ENCODE peak calls at places on chromosome 19, in ten cellular contexts. G, K, P, H, L, O, B, W, I and J are unnamed samples. For H3K4me1, the result is how much of the 10 kb centered on the place peaks cover.

GRCh38 chr19:38666662-38667448 is 19.4 kb downstream of the ACTN4 start:
- DNase-seq in G (peak), K (peak), P (no peak), H (peak), L (peak), O (no peak), B (peak), W (no peak), I (peak), J (no peak)

GRCh38 chr19:42121036-42121621 is 11.1 kb downstream of the POU2F2 start:
- DNase-seq in G (no peak), K (no peak), P (no peak), H (no peak), L (no peak), O (no peak), B (no peak), W (no peak), I (no peak), J (no peak)

GRCh38 chr19:16571283-16571682 is 932 bp downstream of the SLC35E1 start:
- DNase-seq in G (no peak), K (peak), P (no peak), H (peak), L (peak), O (no peak), B (no peak), W (no peak), I (peak), J (no peak)

GRCh38 chr19:38655148-38655824 is 7.8 kb downstream of the ACTN4 start:
- DNase-seq in G (no peak), K (no peak), P (no peak), H (peak), L (no peak), O (no peak), B (no peak), W (no peak), I (peak), J (no peak)

GRCh38 chr19:38851622-38852230 is 1.9 kb upstream of the HNRNPL start:
- DNase-seq in G (peak), K (peak), P (peak), H (peak), L (peak), O (peak), B (peak), W (peak), I (peak), J (peak)

GRCh38 chr19:56836059-56836458 is 4.5 kb downstream of the PEG3 start:
- DNase-seq in G (no peak), K (no peak), P (no peak), H (no peak), L (no peak), O (no peak), B (no peak), W (no peak), I (no peak), J (no peak)

GRCh38 chr19:571127-571974 is 1.0 kb upstream of the BSG start:
- DNase-seq in G (peak), K (peak), P (no peak), H (peak), L (peak), O (no peak), B (peak), W (no peak), I (no peak), J (peak)

GRCh38 chr19:18776288-18776594 is 14.9 kb downstream of the COMP start:
- DNase-seq in G (no peak), K (no peak), P (no peak), H (peak), L (no peak), O (no peak), B (no peak), W (no peak), I (no peak), J (no peak)

GRCh38 chr19:57123882-57124281 is 4.1 kb downstream of the USP29 start:
- DNase-seq in G (no peak), K (no peak), P (no peak), H (no peak), L (no peak), O (no peak), B (no peak), W (no peak), I (no peak), J (no peak)

GRCh38 chr19:35107541-35107939 is 8.1 kb upstream of the FXYD3 start:
- DNase-seq in G (no peak), K (peak), P (no peak), H (peak), L (no peak), O (no peak), B (no peak), W (no peak), I (peak), J (peak)

GRCh38 chr19:460877-461609 is at the start of gene SHC2:
- DNase-seq in G (no peak), K (peak), P (no peak), H (no peak), L (no peak), O (peak), B (peak), W (no peak), I (no peak), J (no peak)

GRCh38 chr19:35994868-35995654 is at the start of gene SDHAF1:
- DNase-seq in G (peak), K (peak), P (peak), H (peak), L (peak), O (peak), B (peak), W (peak), I (peak), J (peak)

GRCh38 chr19:36019061-36019670 is 5.2 kb upstream of the ALKBH6 start:
- DNase-seq in G (no peak), K (no peak), P (no peak), H (no peak), L (no peak), O (no peak), B (no peak), W (no peak), I (no peak), J (no peak)

GRCh38 chr19:3538965-3539742 is at the start of gene TEKTIP1:
- DNase-seq in G (no peak), K (peak), P (no peak), H (no peak), L (no peak), O (no peak), B (no peak), W (no peak), I (no peak), J (no peak)

GRCh38 chr19:4781851-4782250 is 9.7 kb upstream of the FEM1A start:
- DNase-seq in G (no peak), K (no peak), P (no peak), H (no peak), L (peak), O (no peak), B (no peak), W (no peak), I (no peak), J (no peak)

GRCh38 chr19:29630661-29631060 is 24.6 kb downstream of the POP4 start:
- DNase-seq in G (no peak), K (no peak), P (no peak), H (no peak), L (no peak), O (no peak), B (no peak), W (no peak), I (no peak), J (no peak)

GRCh38 chr19:52307275-52307674 is 10.3 kb downstream of the ZNF480 start:
- DNase-seq in G (no peak), K (no peak), P (no peak), H (peak), L (peak), O (no peak), B (no peak), W (no peak), I (peak), J (no peak)

GRCh38 chr19:55477905-55478304 is 1.5 kb downstream of the ZNF628 start:
- DNase-seq in G (peak), K (no peak), P (no peak), H (no peak), L (no peak), O (no peak), B (no peak), W (no peak), I (no peak), J (no peak)

GRCh38 chr19:5144545-5145179 is 175.7 kb downstream of the KDM4B start:
- DNase-seq in G (no peak), K (no peak), P (no peak), H (no peak), L (no peak), O (no peak), B (no peak), W (no peak), I (no peak), J (no peak)

GRCh38 chr19:27774337-27774736 is 1438.6 kb downstream of the UQCRFS1 start:
- DNase-seq in G (no peak), K (no peak), P (no peak), H (no peak), L (peak), O (no peak), B (no peak), W (no peak), I (no peak), J (no peak)

GRCh38 chr19:8478605-8479004 is 23.8 kb downstream of the PRAM1 start:
- DNase-seq in G (no peak), K (no peak), P (no peak), H (no peak), L (no peak), O (no peak), B (no peak), W (no peak), I (no peak), J (no peak)

GRCh38 chr19:39557791-39558622 is 18.0 kb upstream of the EID2 start:
- DNase-seq in G (peak), K (no peak), P (no peak), H (no peak), L (no peak), O (no peak), B (peak), W (no peak), I (no peak), J (no peak)

GRCh38 chr19:53896682-53897081 is 12.4 kb upstream of the CACNG7 start:
- DNase-seq in G (no peak), K (no peak), P (no peak), H (no peak), L (no peak), O (no peak), B (no peak), W (no peak), I (no peak), J (no peak)

GRCh38 chr19:35901854-35902661 is at the start of gene HCST:
- DNase-seq in G (peak), K (no peak), P (no peak), H (peak), L (peak), O (no peak), B (no peak), W (peak), I (peak), J (no peak)

GRCh38 chr19:3852614-3853254 is 16.1 kb downstream of the ZFR2 start:
- DNase-seq in G (no peak), K (no peak), P (no peak), H (peak), L (peak), O (no peak), B (no peak), W (no peak), I (peak), J (peak)

DNA sequence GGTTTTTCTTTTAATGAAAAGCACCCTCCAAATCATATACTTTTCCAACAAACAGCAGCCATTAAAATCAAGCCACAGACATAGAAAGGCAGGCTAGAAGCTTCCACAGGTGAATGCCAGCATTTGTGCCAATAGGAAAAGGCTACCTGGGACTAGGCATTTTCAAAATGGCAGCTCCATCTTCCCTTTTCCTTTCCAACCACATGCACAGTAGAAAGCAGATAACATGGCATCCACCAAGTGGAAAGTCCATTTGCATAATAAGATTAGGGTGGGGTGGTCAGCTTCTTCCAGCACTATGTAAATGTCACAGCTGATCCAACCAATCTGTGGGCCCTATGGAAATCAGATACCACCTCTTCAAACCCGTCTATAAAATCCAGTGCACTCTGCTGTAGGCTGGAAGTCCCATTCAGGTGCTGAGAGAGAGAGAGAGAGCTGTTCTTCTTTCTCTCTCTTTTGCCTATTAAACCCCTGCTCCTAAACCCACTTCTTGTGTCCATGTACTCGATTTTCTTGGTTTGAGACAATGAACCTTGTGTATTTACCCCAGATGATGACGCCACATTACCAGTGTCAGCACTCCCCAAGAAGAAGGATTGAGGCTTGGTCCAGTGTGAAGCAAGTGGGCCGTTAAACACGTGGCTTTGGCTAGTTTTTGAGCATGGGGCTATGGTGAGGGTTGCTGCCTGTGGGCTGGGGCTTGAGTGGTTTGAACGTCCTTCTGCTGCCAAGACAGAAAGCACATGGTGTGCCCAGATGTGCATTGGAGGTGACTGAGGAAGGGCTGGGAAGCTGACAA is 24.2 kb upstream of the IGFL1 start:
- DNase-seq in G (no peak), K (no peak), P (no peak), H (no peak), L (peak), O (no peak), B (no peak), W (no peak), I (no peak), J (no peak)
- H3K4me1 ChIP-seq in G (under half), K (under half), P (under half), H (under half), L (under half), O (under half), B (under half), W (under half), I (half or more), J (under half)

DNA sequence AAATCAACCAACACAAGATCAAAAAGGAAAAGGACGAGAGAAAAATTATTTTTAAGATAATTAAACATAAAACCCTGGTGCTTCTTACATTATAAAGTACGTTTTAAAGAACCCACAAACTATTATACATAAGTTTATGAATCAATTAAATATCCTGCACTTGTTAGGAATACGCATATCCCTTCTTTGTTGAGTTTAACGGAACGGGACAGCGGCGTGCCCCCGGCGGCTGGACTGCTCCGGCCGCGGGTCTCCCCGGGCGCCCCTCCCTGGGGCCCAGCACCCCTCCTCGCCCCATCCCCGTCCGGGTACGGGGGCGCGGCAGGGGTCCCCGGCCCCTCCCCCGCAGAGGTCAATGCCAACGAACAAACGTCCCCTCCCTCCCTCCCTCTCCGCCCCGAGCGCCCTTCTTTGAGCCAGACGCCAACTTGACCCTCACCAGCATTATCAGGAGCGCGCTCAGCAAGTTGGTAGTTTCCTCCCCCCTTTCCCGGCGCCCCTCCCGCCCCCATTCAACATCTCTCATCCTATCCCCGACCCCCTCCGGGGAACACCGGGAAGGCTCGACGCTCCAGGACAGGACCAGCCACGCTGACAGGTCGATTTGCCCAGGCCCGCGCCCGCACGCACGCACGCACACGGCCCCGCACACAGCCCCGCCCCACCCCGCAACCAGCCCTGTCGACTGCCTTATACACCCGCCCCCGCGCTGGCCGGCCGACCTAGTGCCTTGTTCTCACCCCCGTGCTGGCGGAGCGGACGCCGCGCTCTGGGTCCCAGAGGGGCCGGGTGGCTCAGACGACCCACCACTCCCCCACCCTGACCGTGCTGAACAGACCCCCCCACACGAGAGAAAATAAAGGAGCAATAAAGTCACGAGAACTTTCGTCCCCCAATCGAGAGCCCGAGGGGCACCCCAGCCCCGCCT is 5.1 kb downstream of the LYL1 start:
- DNase-seq in G (peak), K (no peak), P (no peak), H (no peak), L (no peak), O (peak), B (no peak), W (no peak), I (no peak), J (no peak)
- H3K4me1 ChIP-seq in G (half or more), K (under half), P (half or more), H (under half), L (under half), O (under half), B (under half), W (half or more), I (under half), J (under half)

GRCh38 chr19:14516746-14517438 is 1.3 kb downstream of the DNAJB1 start:
- DNase-seq in G (peak), K (no peak), P (no peak), H (no peak), L (no peak), O (no peak), B (no peak), W (no peak), I (no peak), J (peak)

GRCh38 chr19:14517446-14517839 is 754 bp downstream of the DNAJB1 start:
- DNase-seq in G (no peak), K (no peak), P (no peak), H (no peak), L (no peak), O (no peak), B (no peak), W (no peak), I (no peak), J (no peak)

GRCh38 chr19:14516048-14516534 is 2.1 kb downstream of the DNAJB1 start:
- DNase-seq in G (no peak), K (no peak), P (no peak), H (no peak), L (no peak), O (no peak), B (no peak), W (no peak), I (no peak), J (peak)

GRCh38 chr19:14519245-14519859 is 1.2 kb upstream of the DNAJB1 start:
- DNase-seq in G (no peak), K (no peak), P (no peak), H (no peak), L (no peak), O (no peak), B (no peak), W (no peak), I (no peak), J (no peak)

DNA sequence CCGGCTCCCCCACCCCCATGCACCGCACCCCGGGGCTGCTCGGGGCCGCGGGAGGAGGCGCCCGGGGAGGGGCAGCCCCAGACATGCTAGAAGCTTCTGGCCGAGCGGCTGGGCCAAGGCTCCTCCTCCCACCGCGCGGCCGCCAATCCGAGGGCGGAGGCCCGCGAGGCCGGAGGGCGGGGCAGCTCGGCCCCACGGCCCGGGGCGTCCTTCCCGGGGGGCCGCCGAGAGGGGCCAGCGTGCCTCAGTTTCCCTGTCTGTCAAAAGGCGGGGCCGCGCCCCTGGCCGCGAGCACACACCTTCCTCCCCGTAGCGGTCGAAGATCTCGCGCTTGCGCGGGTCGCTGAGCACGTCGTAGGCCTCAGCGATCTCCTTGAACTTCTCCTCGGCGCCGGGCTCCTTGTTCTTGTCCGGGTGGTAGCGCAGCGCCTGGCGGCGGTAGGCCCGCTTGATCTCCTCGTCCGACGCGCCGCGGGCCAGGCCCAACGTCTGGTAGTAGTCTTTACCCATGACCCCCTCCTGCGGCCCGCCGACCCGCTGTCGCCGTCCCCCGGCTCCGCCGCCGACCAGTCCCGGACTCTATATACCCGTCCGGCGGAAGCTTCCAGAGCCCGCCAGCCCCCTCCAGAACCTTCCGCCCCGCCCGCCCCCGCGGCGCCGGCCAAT is at the start of gene DNAJB1:
- DNase-seq in G (peak), K (peak), P (no peak), H (peak), L (peak), O (peak), B (peak), W (peak), I (peak), J (peak)
- H3K4me1 ChIP-seq in G (half or more), K (under half), P (under half), H (under half), L (under half), O (under half), B (under half), W (half or more), I (under half), J (under half)

DNA sequence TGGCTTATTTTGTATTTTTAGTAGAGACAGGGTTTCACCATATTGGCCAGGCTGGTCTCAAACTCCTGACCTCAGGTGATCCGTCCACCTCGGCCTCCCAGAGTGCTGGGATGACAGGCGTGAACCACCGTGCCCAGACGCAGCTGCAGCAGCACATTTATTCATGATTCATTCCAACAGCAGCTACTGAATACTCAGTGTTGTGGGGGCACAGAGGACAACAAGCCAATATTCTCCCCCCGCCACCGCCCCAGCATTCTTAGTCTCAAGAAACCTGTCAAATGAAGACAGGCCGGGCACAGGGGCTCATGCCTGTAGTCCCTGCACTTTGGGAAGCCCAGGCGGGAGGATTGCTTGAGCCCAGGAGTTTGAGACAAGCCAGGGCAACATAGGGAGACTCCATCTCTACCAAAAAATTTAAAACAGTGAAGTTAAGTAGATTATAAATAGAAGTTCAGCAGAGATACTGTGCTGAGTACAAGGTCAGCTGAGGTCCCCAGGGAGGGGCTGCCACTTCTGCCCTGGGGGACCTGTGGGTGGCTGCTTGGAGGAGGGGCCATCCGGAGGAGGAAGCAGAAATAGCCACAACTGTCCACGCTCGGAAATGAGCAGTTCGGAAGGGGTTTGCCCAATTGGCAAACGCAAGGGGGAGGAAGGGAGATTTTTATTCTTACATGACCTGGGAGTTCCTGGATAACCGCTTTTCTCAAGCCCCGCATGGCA is 4.3 kb downstream of the DOT1L start:
- DNase-seq in G (no peak), K (no peak), P (peak), H (peak), L (no peak), O (peak), B (no peak), W (no peak), I (peak), J (peak)
- H3K4me1 ChIP-seq in G (half or more), K (under half), P (half or more), H (under half), L (under half), O (under half), B (half or more), W (under half), I (under half), J (under half)

GRCh38 chr19:40598918-40599307 is 2.3 kb upstream of the LTBP4 start:
- DNase-seq in G (no peak), K (no peak), P (no peak), H (no peak), L (no peak), O (no peak), B (no peak), W (no peak), I (no peak), J (no peak)
- H3K4me1 ChIP-seq in G (half or more), K (under half), P (under half), H (under half), L (under half), O (under half), B (under half), W (half or more), I (under half), J (under half)

GRCh38 chr19:48718711-48719231 is 754 bp downstream of the MAMSTR start:
- DNase-seq in G (no peak), K (no peak), P (no peak), H (no peak), L (no peak), O (no peak), B (no peak), W (no peak), I (no peak), J (no peak)
- H3K4me1 ChIP-seq in G (under half), K (under half), P (under half), H (under half), L (under half), O (under half), B (under half), W (under half), I (under half), J (under half)